ENCODE peak calls at places on chromosomes 13 and 19, in eight cellular contexts. C, O, A, F, R, H, S and L are unnamed samples. For H3K27me3, the result is how much of the 10 kb centered on the place peaks cover.

GRCh38 chr13:35164324-35164932 is 222.4 kb downstream of the NBEA start:
- DNase-seq in O (no peak), S (peak), C (peak), F (no peak), R (no peak), A (no peak), H (no peak), L (no peak)

GRCh38 chr13:94309997-94310842 is 169.3 kb downstream of the DCT start:
- DNase-seq in H (no peak), S (no peak), C (peak), A (peak), F (no peak), O (no peak), R (no peak), L (no peak)

GRCh38 chr19:4636151-4636717 is 3.1 kb upstream of the TNFAIP8L1 start:
- DNase-seq in O (peak), F (no peak), S (no peak), C (peak), R (peak), A (no peak), H (peak), L (peak)

GRCh38 chr19:17052439-17052838 is 22.8 kb downstream of the HAUS8 start:
- DNase-seq in F (no peak), C (peak), S (peak), O (peak), H (peak), A (peak), R (no peak), L (no peak)

GRCh38 chr19:19817357-19817756 is 4.2 kb downstream of the ZNF506 start:
- DNase-seq in S (no peak), O (no peak), R (no peak), A (no peak), H (no peak), C (no peak), F (no peak), L (no peak)

GRCh38 chr13:27665761-27666160 is 44.1 kb downstream of the POLR1D start:
- DNase-seq in R (no peak), F (no peak), O (no peak), H (no peak), A (no peak), C (no peak), S (no peak), L (no peak)

GRCh38 chr13:21071894-21072293 is 10.5 kb upstream of the LATS2 start:
- DNase-seq in F (no peak), H (no peak), R (no peak), A (no peak), O (no peak), C (peak), S (no peak), L (no peak)

GRCh38 chr19:52522555-52522954 is 4.9 kb upstream of the ZNF808 start:
- DNase-seq in S (no peak), R (no peak), H (no peak), A (no peak), F (no peak), C (no peak), O (no peak), L (no peak)

GRCh38 chr19:47725759-47726401 is 12.7 kb downstream of the EHD2 start:
- DNase-seq in F (no peak), O (no peak), C (no peak), R (no peak), A (no peak), S (no peak), H (no peak), L (peak)

DNA sequence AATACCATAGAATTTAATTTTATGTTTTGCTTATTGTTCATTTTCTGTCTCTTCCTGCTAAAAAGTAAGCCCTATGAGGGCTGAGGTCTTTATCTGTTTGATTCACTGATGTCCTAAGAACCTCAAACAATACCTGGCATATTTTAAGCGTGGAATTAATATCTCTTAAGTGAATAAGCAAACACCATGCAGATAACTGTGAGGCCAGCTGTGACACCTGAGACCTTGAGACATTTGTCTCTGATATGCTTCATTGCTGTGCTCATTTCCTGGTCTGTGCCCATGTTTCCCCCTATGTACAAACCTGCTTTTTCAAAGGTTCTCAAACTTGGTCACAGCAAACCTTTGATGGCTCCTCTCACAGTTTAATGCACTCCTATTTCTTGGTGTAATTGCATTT is 254.6 kb downstream of the COG6 start:
- DNase-seq in O (no peak), C (no peak), R (no peak), S (no peak), A (no peak), H (no peak), F (no peak), L (no peak)
- H3K4me3 ChIP-seq in O (no peak), C (no peak), R (no peak), S (no peak), A (no peak), H (no peak), F (no peak), L (no peak)

GRCh38 chr13:41496420-41497234 is 39.3 kb downstream of the RGCC start:
- DNase-seq in F (no peak), S (no peak), C (peak), A (peak), H (no peak), O (no peak), R (no peak), L (no peak)

GRCh38 chr13:41490616-41491015 is 33.3 kb downstream of the RGCC start:
- DNase-seq in S (no peak), O (no peak), F (no peak), A (no peak), H (no peak), C (no peak), R (no peak), L (no peak)

GRCh38 chr13:41494202-41494601 is 36.9 kb downstream of the RGCC start:
- DNase-seq in F (no peak), O (no peak), C (no peak), R (no peak), H (peak), A (no peak), S (no peak), L (no peak)

GRCh38 chr13:41495044-41495443 is 37.7 kb downstream of the RGCC start:
- DNase-seq in C (no peak), R (no peak), O (no peak), S (no peak), F (no peak), H (peak), A (no peak), L (no peak)

DNA sequence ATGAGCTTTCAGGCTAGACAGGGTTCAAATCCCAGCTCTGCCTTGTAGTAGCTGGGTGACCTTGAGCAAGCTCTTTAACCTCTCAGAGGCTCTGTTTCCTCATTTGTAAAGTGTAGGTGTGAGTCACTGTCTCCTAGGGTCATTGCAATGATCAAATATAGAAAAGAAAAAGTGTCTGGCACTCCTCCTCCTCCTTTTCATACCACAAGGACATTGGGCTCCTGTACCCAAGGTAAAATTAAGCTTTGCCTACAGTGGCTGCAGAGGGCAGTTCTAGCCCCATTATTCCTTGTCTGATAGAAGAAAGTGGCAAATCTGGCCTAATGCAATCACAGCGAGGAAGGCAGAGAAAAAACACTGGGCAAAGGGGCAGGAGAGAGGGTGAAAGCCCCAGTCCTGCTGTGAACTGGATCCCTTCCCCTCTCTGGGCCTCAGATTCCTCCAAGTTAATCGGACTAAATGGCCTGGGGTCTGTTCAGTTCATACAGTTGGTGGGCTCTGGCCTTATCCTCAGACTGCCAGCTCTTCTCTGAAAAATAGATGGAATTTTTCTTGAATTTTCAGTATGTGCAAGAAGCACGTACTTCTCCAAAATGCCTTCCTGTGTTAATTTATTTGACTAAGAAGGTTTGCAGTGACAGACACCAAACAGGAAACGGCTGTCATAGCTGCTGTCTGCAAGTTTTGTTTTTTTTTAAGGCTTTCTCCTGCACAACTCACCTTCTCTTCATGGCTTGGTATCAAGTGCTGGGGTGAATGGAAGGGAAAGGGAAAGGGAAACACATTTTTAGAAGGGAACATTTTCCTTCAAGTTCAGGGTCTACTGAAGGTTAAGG is 35.3 kb downstream of the RGCC start:
- DNase-seq in O (no peak), S (no peak), F (no peak), R (no peak), C (no peak), A (no peak), H (no peak), L (no peak)
- H3K27me3 ChIP-seq in O (under half), S (under half), F (under half), R (under half), C (under half), A (under half), H (under half), L (under half)

DNA sequence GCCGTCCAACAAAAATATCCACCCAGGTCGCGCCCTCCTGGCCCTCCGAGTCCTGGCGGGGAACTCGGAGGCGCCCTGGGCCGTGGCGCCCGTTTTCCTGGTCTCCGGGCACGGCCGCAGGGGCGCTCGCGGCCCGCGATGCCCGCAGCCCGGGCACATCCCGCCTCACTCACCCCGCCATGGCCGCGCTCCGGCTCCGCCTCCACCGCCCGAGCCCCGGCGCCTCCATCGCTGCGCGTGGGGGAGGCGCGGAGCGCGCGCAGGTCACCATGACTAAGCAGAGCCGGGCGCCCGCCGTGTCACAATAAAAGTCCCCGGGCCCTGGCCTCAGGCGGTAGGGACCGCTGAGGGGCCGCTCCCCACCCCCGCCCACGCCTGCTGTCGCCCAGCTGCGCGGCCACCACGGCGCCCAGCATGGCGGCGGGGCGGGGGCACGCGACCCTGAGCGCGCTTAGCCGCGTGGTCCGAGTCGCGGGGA is 593 bp downstream of the KEAP1 start:
- DNase-seq in R (peak), A (peak), C (peak), S (peak), H (peak), O (peak), F (no peak), L (peak)
- TF ChIP-seq CTCF in R (peak), A (no peak), C (no peak), S (no peak), H (peak), O (no peak), F (no peak), L (no peak)

GRCh38 chr13:51765142-51765515 is 38.8 kb downstream of the DHRS12 start:
- DNase-seq in F (no peak), A (no peak), C (peak), S (no peak), O (no peak), H (no peak), R (no peak), L (no peak)
- H3K4me3 ChIP-seq in F (no peak), A (no peak), C (peak), S (no peak), O (no peak), H (no peak), R (no peak), L (no peak)

GRCh38 chr19:3097442-3097871 is 3.3 kb downstream of the GNA11 start:
- DNase-seq in A (no peak), S (no peak), O (peak), C (no peak), F (no peak), H (peak), R (peak), L (no peak)

GRCh38 chr19:3100331-3100730 is 6.2 kb downstream of the GNA11 start:
- DNase-seq in R (no peak), F (no peak), O (no peak), C (no peak), S (no peak), H (peak), A (no peak), L (no peak)

GRCh38 chr19:3098141-3098514 is 4.0 kb downstream of the GNA11 start:
- DNase-seq in C (no peak), H (peak), A (no peak), F (no peak), R (peak), O (no peak), S (no peak), L (no peak)

GRCh38 chr19:3099347-3100145 is 5.4 kb downstream of the GNA11 start:
- DNase-seq in C (no peak), F (no peak), O (no peak), R (peak), H (peak), S (no peak), A (no peak), L (no peak)

GRCh38 chr19:3098515-3099346 is 4.6 kb downstream of the GNA11 start:
- DNase-seq in O (peak), C (peak), S (no peak), H (peak), F (no peak), A (no peak), R (peak), L (peak)
- H3K27me3 ChIP-seq in O (under half), C (under half), S (under half), H (under half), F (under half), A (under half), R (under half), L (under half)

GRCh38 chr13:79405831-79406596 is at the start of gene RBM26:
- DNase-seq in H (peak), C (peak), F (peak), R (peak), O (peak), A (peak), S (peak), L (peak)
- TF ChIP-seq CTCF in H (peak), C (peak), F (no peak), R (peak), O (no peak), A (peak), S (no peak), L (peak)

GRCh38 chr13:33536639-33537425 is 251.3 kb upstream of the STARD13 start:
- DNase-seq in C (peak), R (no peak), H (no peak), O (no peak), A (peak), F (no peak), S (no peak), L (no peak)
- H3K4me3 ChIP-seq in C (no peak), R (no peak), H (no peak), O (no peak), A (no peak), F (no peak), S (no peak), L (no peak)

GRCh38 chr19:30229524-30230174 is 142.5 kb upstream of the ZNF536 start:
- DNase-seq in C (no peak), R (no peak), O (no peak), F (no peak), S (no peak), A (peak), H (no peak), L (no peak)
- H3K27me3 ChIP-seq in C (under half), R (under half), O (half or more), F (under half), S (under half), A (under half), H (half or more), L (half or more)

GRCh38 chr19:42172261-42172660 is 40.0 kb upstream of the POU2F2 start:
- DNase-seq in R (no peak), H (no peak), O (no peak), F (no peak), S (no peak), A (no peak), C (no peak), L (no peak)

GRCh38 chr19:42169486-42169885 is 37.2 kb upstream of the POU2F2 start:
- DNase-seq in R (no peak), A (no peak), O (no peak), C (no peak), S (no peak), F (no peak), H (no peak), L (no peak)

GRCh38 chr19:42170715-42171114 is 38.5 kb upstream of the POU2F2 start:
- DNase-seq in H (no peak), F (no peak), C (no peak), A (no peak), S (no peak), O (no peak), R (no peak), L (no peak)

GRCh38 chr19:42168206-42168605 is 36.0 kb upstream of the POU2F2 start:
- DNase-seq in A (no peak), F (no peak), O (no peak), C (no peak), H (no peak), S (no peak), R (no peak), L (no peak)

DNA sequence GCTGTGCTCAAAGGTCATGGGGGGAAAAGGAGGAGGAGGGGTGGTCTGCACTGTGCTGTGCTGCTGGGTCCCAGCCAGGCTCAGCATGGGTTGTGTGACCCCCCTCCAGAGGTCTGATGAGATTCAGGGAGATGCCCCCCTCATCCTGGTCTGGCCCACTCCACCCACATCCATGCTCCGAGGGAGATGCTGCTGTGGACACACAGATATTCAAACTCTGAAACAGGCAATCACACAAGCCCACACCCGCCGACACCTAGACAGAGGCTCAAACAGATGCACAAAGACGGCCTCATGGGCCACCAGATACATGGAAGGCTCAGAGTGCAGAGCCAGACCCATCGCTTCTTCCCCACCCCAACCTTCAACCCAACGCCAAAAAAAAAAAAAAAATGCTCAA is 37.8 kb upstream of the POU2F2 start:
- DNase-seq in O (no peak), C (no peak), F (no peak), H (no peak), A (no peak), S (no peak), R (no peak), L (no peak)
- TF ChIP-seq CTCF in O (no peak), C (no peak), F (no peak), H (no peak), A (no peak), S (no peak), R (no peak), L (no peak)

GRCh38 chr19:45780146-45780447 is 2.2 kb downstream of the DMPK start:
- DNase-seq in H (no peak), C (no peak), R (no peak), S (no peak), F (no peak), A (no peak), O (no peak), L (no peak)
- H3K4me3 ChIP-seq in H (no peak), C (no peak), R (no peak), S (no peak), F (peak), A (no peak), O (no peak), L (peak)